ENCODE peak calls at places on chromosomes 12 and 14, in four cellular contexts. W, H, Y and Q are unnamed samples.
A peak's percentile ranks its signal among the peaks of the same experiment; 100 is the strongest.

GRCh38 chr12:59059401-59059935 is 139.2 kb upstream of the LRIG3 start:
- DNase-seq in H (no peak), W (no peak), Y (no peak), Q (no peak)

GRCh38 chr12:32273712-32274111 is 125.6 kb upstream of the FGD4 start:
- DNase-seq in W (no peak), H (no peak), Y (no peak), Q (no peak)

GRCh38 chr14:97538749-97539388 is 741.7 kb downstream of the VRK1 start:
- DNase-seq in H (no peak), W (no peak), Y (no peak), Q (no peak)

GRCh38 chr14:22580604-22581003 is 8.4 kb downstream of the DAD1 start:
- DNase-seq in H (no peak), Y (no peak), W (no peak), Q (no peak)

GRCh38 chr12:753401-754237 is 1.2 kb downstream of the WNK1 start:
- DNase-seq in W (no peak), Y (peak; percentile 55), H (peak; percentile 88), Q (peak; percentile 9)

GRCh38 chr12:32448581-32448980 is 49.2 kb downstream of the FGD4 start:
- DNase-seq in H (no peak), Y (no peak), W (peak; percentile 44), Q (peak; percentile 23)

GRCh38 chr14:90060965-90061848 is 587 bp upstream of the KCNK13 start:
- DNase-seq in W (no peak), H (peak; percentile 70), Y (peak; percentile 13), Q (no peak)

GRCh38 chr12:108214486-108214885 is 85.4 kb downstream of the WSCD2 start:
- DNase-seq in H (no peak), W (peak; percentile 2), Y (no peak), Q (no peak)

GRCh38 chr12:104182144-104182543 is 33.4 kb upstream of the TXNRD1 start:
- DNase-seq in W (peak; percentile 96), H (peak; percentile 79), Y (peak; percentile 81), Q (peak; percentile 42)

GRCh38 chr12:11716794-11717532 is 67.5 kb downstream of the ETV6 start:
- DNase-seq in H (no peak), W (peak; percentile 26), Y (no peak), Q (no peak)

GRCh38 chr12:31931796-31932715 is 27.2 kb upstream of the RESF1 start:
- DNase-seq in W (no peak), Y (no peak), H (no peak), Q (no peak)

GRCh38 chr12:126588586-126589249 is 1523.5 kb downstream of the AACS start:
- DNase-seq in Y (no peak), H (no peak), W (peak; percentile 85), Q (no peak)

GRCh38 chr12:77816196-77816595 is 14.5 kb upstream of the NAV3 start:
- DNase-seq in W (no peak), H (no peak), Y (no peak), Q (no peak)

GRCh38 chr14:71733210-71733883 is 198.9 kb upstream of the RGS6 start:
- DNase-seq in Y (no peak), H (no peak), W (peak; percentile 74), Q (no peak)

GRCh38 chr14:76564471-76565119 is 188.7 kb downstream of the ESRRB start:
- DNase-seq in Y (no peak), W (no peak), H (no peak), Q (no peak)

GRCh38 chr14:83825836-83826235 is 1704.1 kb upstream of the FLRT2 start:
- DNase-seq in W (no peak), H (no peak), Y (no peak), Q (no peak)

GRCh38 chr14:104695660-104696000 is 6.2 kb downstream of the INF2 start:
- DNase-seq in H (no peak), W (no peak), Y (no peak), Q (no peak)
- H3K27ac ChIP-seq in H (peak overlapping the region; percentile 13), W (no peak overlapping the region), Y (no peak overlapping the region), Q (no peak overlapping the region)

GRCh38 chr14:50320279-50320678 is 8.2 kb downstream of the DMAC2L start:
- DNase-seq in W (peak; percentile 51), Y (no peak), H (no peak), Q (peak; percentile 85)

GRCh38 chr14:50321009-50321660 is 9.0 kb downstream of the DMAC2L start:
- DNase-seq in W (peak; percentile 95), Y (no peak), H (no peak), Q (peak; percentile 99)

GRCh38 chr14:50319293-50319692 is 7.2 kb downstream of the DMAC2L start:
- DNase-seq in Y (no peak), H (no peak), W (no peak), Q (no peak)

GRCh38 chr14:50318031-50318626 is 6.0 kb downstream of the DMAC2L start:
- DNase-seq in H (no peak), W (no peak), Y (no peak), Q (no peak)

GRCh38 chr14:50319721-50320120 is 7.6 kb downstream of the DMAC2L start:
- DNase-seq in Y (no peak), W (no peak), H (no peak), Q (no peak)
- H3K27ac ChIP-seq in Y (peak overlapping the region; percentile 57), W (no peak overlapping the region), H (no peak overlapping the region), Q (peak overlapping the region; percentile 97)

DNA sequence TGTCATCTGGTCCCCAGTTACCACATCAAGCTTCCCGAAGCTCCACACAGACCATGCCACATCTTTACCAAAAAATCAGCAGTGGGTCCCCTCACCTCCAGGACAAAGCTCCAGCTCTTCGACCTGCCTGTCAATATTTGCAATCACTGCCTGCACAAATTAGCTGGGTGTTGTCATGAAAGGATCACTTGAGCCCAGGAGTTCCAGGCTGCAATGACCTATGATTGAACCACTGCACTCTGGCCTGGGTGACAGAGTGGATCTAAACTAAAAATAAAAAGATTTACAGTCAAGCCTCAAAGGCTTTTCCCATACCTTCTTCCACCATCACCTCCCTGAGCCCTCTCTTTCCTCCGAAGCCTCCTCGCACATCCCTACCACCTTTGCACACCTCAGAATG is 7.2 kb downstream of the CD4 start:
- DNase-seq in H (no peak), Y (no peak), W (no peak), Q (no peak)
- H3K27ac ChIP-seq in H (no peak overlapping the region), Y (no peak overlapping the region), W (no peak overlapping the region), Q (no peak overlapping the region)

GRCh38 chr12:92064420-92064819 is 81.2 kb downstream of the BTG1 start:
- DNase-seq in Y (no peak), H (no peak), W (no peak), Q (no peak)

GRCh38 chr12:92062539-92063493 is 82.8 kb downstream of the BTG1 start:
- DNase-seq in H (no peak), Y (no peak), W (no peak), Q (no peak)

GRCh38 chr12:92065664-92066063 is 80.0 kb downstream of the BTG1 start:
- DNase-seq in W (no peak), H (no peak), Y (no peak), Q (no peak)

GRCh38 chr12:92063641-92064040 is 82.0 kb downstream of the BTG1 start:
- DNase-seq in H (no peak), W (peak; percentile 32), Y (no peak), Q (no peak)

DNA sequence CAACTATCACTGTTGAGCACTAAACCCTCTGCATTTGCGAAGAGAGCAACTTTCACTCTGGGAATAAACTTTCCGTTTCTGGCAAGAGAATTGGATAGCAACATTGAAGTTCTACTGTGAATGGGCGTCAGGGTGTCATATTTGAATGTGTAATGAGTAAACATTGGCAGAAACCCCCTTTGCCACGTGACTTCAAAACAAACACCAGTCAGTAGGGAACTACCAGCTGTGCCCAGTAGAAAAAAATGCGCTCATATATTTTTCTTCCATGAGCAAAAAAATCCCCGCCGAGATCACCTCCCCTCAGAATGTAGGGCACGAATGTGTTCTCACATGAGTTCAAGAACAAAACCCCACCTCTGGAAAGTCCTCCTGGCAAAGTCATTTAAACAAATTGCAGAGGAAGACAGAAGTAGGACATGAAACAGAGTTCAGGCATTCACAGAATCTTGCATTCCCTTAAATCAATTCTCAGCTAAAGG is 80.6 kb downstream of the BTG1 start:
- DNase-seq in W (peak; percentile 51), H (no peak), Y (no peak), Q (no peak)
- H3K27ac ChIP-seq in W (no peak overlapping the region), H (no peak overlapping the region), Y (no peak overlapping the region), Q (peak overlapping the region; percentile 9)

GRCh38 chr14:56118611-56119181 is 485 bp downstream of the PELI2 start:
- DNase-seq in Y (peak; percentile 40), W (no peak), H (peak; percentile 82), Q (no peak)

GRCh38 chr14:56121786-56122185 is 3.6 kb downstream of the PELI2 start:
- DNase-seq in Y (no peak), H (no peak), W (no peak), Q (no peak)

GRCh38 chr14:56122306-56122705 is 4.1 kb downstream of the PELI2 start:
- DNase-seq in H (no peak), Y (no peak), W (no peak), Q (no peak)

GRCh38 chr14:56119221-56119967 is 1.2 kb downstream of the PELI2 start:
- DNase-seq in H (peak; percentile 91), W (no peak), Y (peak; percentile 58), Q (no peak)

GRCh38 chr14:56120091-56120632 is 2.0 kb downstream of the PELI2 start:
- DNase-seq in W (no peak), H (no peak), Y (no peak), Q (no peak)
- H3K27ac ChIP-seq in W (no peak overlapping the region), H (peak overlapping the region; percentile 2), Y (peak overlapping the region; percentile 3), Q (no peak overlapping the region)

GRCh38 chr12:50231346-50231745 is 52.0 kb downstream of the LIMA1 start:
- DNase-seq in W (no peak), H (no peak), Y (no peak), Q (no peak)

GRCh38 chr12:50232771-50233209 is 50.5 kb downstream of the LIMA1 start:
- DNase-seq in Y (no peak), H (no peak), W (no peak), Q (no peak)

GRCh38 chr12:50230217-50230616 is 53.1 kb downstream of the LIMA1 start:
- DNase-seq in H (no peak), Y (no peak), W (no peak), Q (no peak)

GRCh38 chr12:50232206-50232605 is 51.1 kb downstream of the LIMA1 start:
- DNase-seq in W (no peak), H (no peak), Y (no peak), Q (no peak)

DNA sequence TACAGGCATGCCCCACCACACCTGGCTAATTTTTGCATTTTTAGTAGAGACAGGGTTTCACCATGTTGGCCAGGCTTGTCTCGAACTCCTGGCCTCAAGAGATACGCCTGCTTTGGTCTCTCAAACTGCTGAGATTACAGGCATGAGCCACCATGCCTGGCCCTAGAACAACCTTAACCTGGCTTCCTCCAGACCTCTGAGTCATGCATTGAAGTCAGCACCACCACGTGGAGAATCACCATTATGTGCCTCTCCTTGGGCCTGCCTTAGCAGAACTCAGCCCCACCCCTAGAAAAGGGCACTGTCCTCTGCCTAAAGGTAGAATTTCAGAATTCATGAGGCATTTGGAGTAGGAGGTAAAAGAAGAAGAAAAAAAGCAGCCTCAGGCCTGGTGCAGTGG is 49.0 kb downstream of the LIMA1 start:
- DNase-seq in W (no peak), Y (no peak), H (no peak), Q (peak; percentile 83)
- H3K27ac ChIP-seq in W (no peak overlapping the region), Y (no peak overlapping the region), H (no peak overlapping the region), Q (no peak overlapping the region)

DNA sequence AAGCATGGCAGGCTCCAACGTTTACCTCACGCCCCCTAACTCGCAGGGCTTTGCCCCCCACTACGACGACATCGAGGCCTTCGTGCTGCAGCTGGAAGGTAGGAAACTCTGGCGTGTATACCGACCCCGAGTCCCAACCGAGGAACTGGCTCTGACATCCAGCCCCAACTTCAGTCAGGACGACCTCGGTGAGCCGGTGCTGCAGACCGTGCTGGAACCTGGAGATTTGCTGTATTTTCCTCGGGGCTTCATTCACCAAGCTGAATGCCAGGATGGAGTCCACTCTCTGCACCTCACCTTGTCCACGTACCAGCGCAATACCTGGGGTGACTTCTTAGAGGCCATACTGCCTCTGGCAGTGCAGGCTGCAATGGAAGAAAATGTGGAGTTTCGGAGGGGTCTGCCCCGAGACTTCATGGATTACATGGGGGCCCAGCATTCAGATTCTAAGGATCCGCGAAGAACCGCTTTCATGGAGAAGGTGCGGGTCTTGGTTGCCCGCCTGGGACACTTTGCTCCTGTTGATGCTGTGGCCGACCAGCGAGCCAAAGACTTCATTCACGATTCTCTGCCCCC is 1.3 kb downstream of the RIOX1 start:
- DNase-seq in H (peak; percentile 74), W (no peak), Y (no peak), Q (no peak)
- H3K27ac ChIP-seq in H (no peak overlapping the region), W (no peak overlapping the region), Y (no peak overlapping the region), Q (no peak overlapping the region)